ENCODE peak calls at places on chromosomes 2 and 18, in eight cellular contexts. A is lower lobe of right lung, C is PC-3, U is fibroblast of pulmonary artery, B is SJSA1, L is adipocyte, Z is GM23248, M is mesendoderm. P is an unnamed sample.

GRCh38 chr2:193463016-193463415 is 1268.3 kb upstream of the TMEFF2 start:
- DNase-seq in A (no peak), C (no peak), U (no peak), B (no peak), L (peak), Z (no peak), M (no peak), P (no peak)

GRCh38 chr2:220279372-220279771 is 651.9 kb downstream of the SLC4A3 start:
- DNase-seq in A (no peak), C (peak), U (peak), B (no peak), L (peak), Z (peak), M (no peak), P (no peak)

GRCh38 chr2:64586883-64587481 is 62.9 kb downstream of the AFTPH start:
- DNase-seq in A (no peak), C (peak), U (peak), B (no peak), L (peak), Z (peak), M (peak), P (no peak)

GRCh38 chr2:85438291-85439110 is 20.0 kb downstream of the SH2D6 start:
- DNase-seq in A (no peak), C (no peak), U (no peak), B (no peak), L (no peak), Z (peak), M (no peak), P (peak)

GRCh38 chr2:207828361-207829057 is 58.8 kb upstream of the FZD5 start:
- DNase-seq in A (no peak), C (peak), U (peak), B (no peak), L (peak), Z (no peak), M (no peak), P (peak)

GRCh38 chr2:23521060-23521459 is 136.1 kb downstream of the KLHL29 start:
- DNase-seq in A (no peak), C (no peak), U (no peak), B (no peak), L (no peak), Z (no peak), M (no peak), P (no peak)

GRCh38 chr18:23282437-23282781 is 147.1 kb downstream of the CABLES1 start:
- DNase-seq in A (no peak), C (no peak), U (no peak), B (no peak), L (no peak), Z (no peak), M (no peak), P (no peak)

GRCh38 chr18:934518-935123 is 29.9 kb downstream of the ADCYAP1 start:
- DNase-seq in A (no peak), C (no peak), U (no peak), B (no peak), L (no peak), Z (no peak), M (no peak), P (no peak)

GRCh38 chr2:45889053-45889452 is 237.6 kb downstream of the PRKCE start:
- DNase-seq in A (peak), C (no peak), U (peak), B (no peak), L (no peak), Z (no peak), M (peak), P (no peak)

GRCh38 chr2:73575280-73575679 is 66.9 kb downstream of the NAT8 start:
- DNase-seq in A (no peak), C (no peak), U (no peak), B (no peak), L (no peak), Z (no peak), M (no peak), P (no peak)

GRCh38 chr2:214543386-214543955 is 132.6 kb downstream of the VWC2L start:
- DNase-seq in A (no peak), C (peak), U (peak), B (no peak), L (peak), Z (peak), M (peak), P (no peak)

GRCh38 chr2:3807853-3808252 is 104.5 kb downstream of the DCDC2C start:
- DNase-seq in A (no peak), C (peak), U (peak), B (no peak), L (peak), Z (peak), M (no peak), P (no peak)

GRCh38 chr2:45300026-45300750 is 290.9 kb upstream of the SIX2 start:
- DNase-seq in A (no peak), C (no peak), U (no peak), B (no peak), L (no peak), Z (no peak), M (no peak), P (peak)

GRCh38 chr2:113157897-113158753 is 15.6 kb upstream of the PSD4 start:
- DNase-seq in A (no peak), C (peak), U (peak), B (no peak), L (peak), Z (peak), M (no peak), P (no peak)

GRCh38 chr18:28834889-28835288 is 658.0 kb upstream of the CDH2 start:
- DNase-seq in A (no peak), C (peak), U (peak), B (no peak), L (peak), Z (peak), M (no peak), P (no peak)

GRCh38 chr2:7324706-7325105 is 407.5 kb downstream of the RNF144A start:
- DNase-seq in A (no peak), C (no peak), U (no peak), B (no peak), L (no peak), Z (no peak), M (peak), P (no peak)

GRCh38 chr2:168346725-168347477 is 99.5 kb upstream of the STK39 start:
- DNase-seq in A (peak), C (peak), U (peak), B (peak), L (peak), Z (peak), M (peak), P (peak)

GRCh38 chr2:97739893-97740245 is 26.5 kb downstream of the ZAP70 start:
- DNase-seq in A (no peak), C (no peak), U (no peak), B (no peak), L (no peak), Z (no peak), M (no peak), P (no peak)

GRCh38 chr2:236946871-236947270 is 138.8 kb upstream of the COPS8 start:
- DNase-seq in A (no peak), C (no peak), U (peak), B (no peak), L (no peak), Z (no peak), M (peak), P (no peak)

GRCh38 chr2:42100696-42101585 is 53.1 kb downstream of the PKDCC start:
- DNase-seq in A (peak), C (peak), U (peak), B (peak), L (peak), Z (peak), M (peak), P (peak)

GRCh38 chr2:187689372-187689771 is 135.1 kb upstream of the TFPI start:
- DNase-seq in A (no peak), C (peak), U (peak), B (no peak), L (peak), Z (peak), M (no peak), P (no peak)

GRCh38 chr2:230172156-230172555 is 47.6 kb downstream of the SP110 start:
- DNase-seq in A (no peak), C (no peak), U (no peak), B (no peak), L (no peak), Z (no peak), M (no peak), P (no peak)

GRCh38 chr2:54206596-54206995 is 49.4 kb downstream of the TSPYL6 start:
- DNase-seq in A (no peak), C (peak), U (peak), B (no peak), L (peak), Z (peak), M (peak), P (no peak)

GRCh38 chr2:99803846-99804245 is 314.0 kb upstream of the REV1 start:
- DNase-seq in A (no peak), C (peak), U (no peak), B (no peak), L (peak), Z (no peak), M (no peak), P (no peak)

GRCh38 chr2:74632939-74633312 is 15.2 kb downstream of the M1AP start:
- DNase-seq in A (no peak), C (no peak), U (no peak), B (no peak), L (no peak), Z (peak), M (peak), P (no peak)

GRCh38 chr2:30731706-30732105 is 75.5 kb downstream of the CAPN13 start:
- DNase-seq in A (no peak), C (no peak), U (no peak), B (no peak), L (no peak), Z (no peak), M (no peak), P (no peak)

GRCh38 chr18:75728621-75729020 is 301.1 kb upstream of the SMIM21 start:
- DNase-seq in A (no peak), C (no peak), U (no peak), B (no peak), L (no peak), Z (no peak), M (no peak), P (no peak)

GRCh38 chr18:69265661-69266060 is 135.0 kb upstream of the DOK6 start:
- DNase-seq in A (no peak), C (no peak), U (peak), B (no peak), L (peak), Z (no peak), M (no peak), P (no peak)

GRCh38 chr2:42585779-42586178 is 17.3 kb downstream of the MTA3 start:
- DNase-seq in A (no peak), C (no peak), U (no peak), B (no peak), L (no peak), Z (no peak), M (no peak), P (no peak)

GRCh38 chr2:106857882-106858478 is 28.0 kb downstream of the ST6GAL2 start:
- DNase-seq in A (no peak), C (peak), U (no peak), B (no peak), L (no peak), Z (no peak), M (no peak), P (no peak)

DNA sequence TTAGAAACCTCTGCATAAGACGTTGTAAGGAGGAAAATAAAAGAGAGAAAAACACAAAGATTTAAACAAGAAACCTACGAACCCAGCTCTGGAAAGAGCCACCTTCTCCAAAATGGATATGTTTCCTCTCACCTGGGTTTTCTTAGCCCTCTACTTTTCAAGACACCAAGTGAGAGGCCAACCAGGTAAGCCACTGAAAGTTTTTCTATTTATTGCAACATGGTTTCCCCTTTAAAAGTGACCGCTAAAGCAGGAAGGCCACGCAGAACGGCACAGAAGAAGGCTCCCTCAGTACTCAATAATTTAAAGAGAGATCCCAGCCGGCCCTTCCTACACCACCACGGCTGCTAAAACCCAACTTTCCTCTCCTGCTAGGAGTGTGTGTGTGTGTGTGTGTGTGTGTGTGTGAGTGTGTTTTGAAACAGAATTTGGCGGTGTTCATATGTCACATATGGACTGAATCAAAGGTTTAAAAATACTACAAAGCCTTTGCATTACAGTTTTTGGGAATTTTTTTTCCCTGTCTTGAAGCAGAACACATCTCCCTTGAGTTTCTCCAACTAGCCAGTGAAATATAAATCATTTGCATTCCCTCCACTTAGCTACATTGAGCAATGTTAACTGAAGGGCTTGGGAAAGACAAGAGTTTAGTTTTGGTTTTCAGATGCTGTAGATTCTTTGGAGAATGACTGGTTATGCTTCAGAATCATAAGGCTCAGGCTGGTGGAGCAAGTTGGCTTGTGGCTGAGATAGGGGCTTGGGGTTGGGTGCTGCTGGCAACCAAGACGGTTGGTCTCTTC is 1.1 kb downstream of the NRP2 start:
- DNase-seq in A (no peak), C (peak), U (peak), B (no peak), L (peak), Z (peak), M (no peak), P (no peak)
- H3K4me3 ChIP-seq in A (peak), C (peak), U (peak), B (peak), L (peak), Z (peak), M (peak), P (peak)

GRCh38 chr2:240021488-240022104 is 3.5 kb downstream of the NDUFA10 start:
- DNase-seq in A (peak), C (peak), U (peak), B (peak), L (peak), Z (peak), M (peak), P (peak)

GRCh38 chr2:240018071-240018750 is 6.9 kb downstream of the NDUFA10 start:
- DNase-seq in A (no peak), C (no peak), U (no peak), B (no peak), L (no peak), Z (no peak), M (no peak), P (no peak)

GRCh38 chr2:240024766-240025165 is 376 bp downstream of the NDUFA10 start:
- DNase-seq in A (peak), C (no peak), U (no peak), B (no peak), L (peak), Z (peak), M (peak), P (no peak)

DNA sequence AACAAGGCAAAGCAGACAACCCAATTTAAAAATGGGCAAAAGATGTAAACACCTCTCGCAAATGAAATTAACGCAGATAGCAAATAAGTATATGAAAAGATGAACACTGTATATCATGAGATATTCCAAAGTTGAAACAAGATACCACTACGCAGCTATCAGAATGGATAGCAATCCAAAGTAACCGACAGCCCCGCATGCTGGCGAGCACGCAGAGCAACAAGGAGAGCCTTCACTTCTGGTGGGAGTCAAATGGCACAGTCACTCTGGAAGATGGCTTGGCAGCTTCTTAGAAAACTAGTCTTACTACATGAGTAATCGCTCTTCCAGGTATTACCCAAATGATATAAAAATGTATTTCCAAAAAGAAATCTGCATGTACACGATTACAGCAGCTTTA is 1.4 kb downstream of the NDUFA10 start:
- DNase-seq in A (no peak), C (no peak), U (no peak), B (no peak), L (no peak), Z (peak), M (peak), P (no peak)
- H3K4me3 ChIP-seq in A (peak), C (peak), U (peak), B (peak), L (peak), Z (peak), M (no peak), P (no peak)

DNA sequence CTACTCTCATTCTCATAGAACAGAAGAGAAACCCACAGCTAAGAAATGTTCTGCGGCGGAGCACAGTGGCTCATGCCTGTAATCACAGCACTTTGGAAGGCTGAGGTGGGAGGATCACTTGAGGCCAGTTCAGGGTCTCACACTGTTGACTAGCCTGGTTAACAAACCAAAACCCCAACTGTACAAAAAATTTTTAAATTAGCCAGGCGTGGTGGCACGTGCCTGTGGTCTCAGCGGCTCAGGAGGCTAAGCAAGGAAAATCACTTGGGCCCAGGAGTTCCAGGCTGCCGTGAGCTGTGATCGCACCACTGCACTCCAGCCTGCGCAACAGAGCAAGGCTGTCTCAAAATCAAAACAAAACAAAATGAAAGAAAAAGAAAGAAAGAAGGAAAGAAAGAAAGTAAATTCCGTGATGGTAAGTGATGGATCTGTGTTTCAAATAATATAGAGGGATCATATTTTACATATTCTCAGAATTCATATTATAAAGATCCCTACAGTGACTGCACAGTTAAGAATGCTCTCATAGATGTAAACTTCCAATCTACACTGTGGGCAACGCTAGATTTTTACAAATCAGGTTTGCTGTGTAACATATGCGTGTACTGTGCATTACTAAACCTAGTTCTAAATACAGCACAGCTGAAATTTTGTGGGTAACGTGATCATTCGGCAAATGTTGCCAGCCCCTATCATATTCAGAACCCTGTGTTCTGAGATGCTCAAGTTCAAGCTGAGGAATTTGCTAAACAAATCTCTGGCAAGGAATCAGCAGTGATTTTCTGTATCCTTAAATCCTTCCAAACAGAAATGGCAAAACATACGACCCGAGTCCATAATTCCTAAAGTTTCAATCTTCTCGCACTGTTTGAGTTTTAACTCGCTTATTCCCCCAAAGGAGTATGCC is 1.2 kb upstream of the RAB12 start:
- DNase-seq in A (no peak), C (no peak), U (no peak), B (no peak), L (peak), Z (peak), M (no peak), P (no peak)
- H3K4me3 ChIP-seq in A (peak), C (no peak), U (peak), B (no peak), L (peak), Z (peak), M (no peak), P (peak)

GRCh38 chr2:22382439-22383169 is 1002.4 kb upstream of the KLHL29 start:
- DNase-seq in A (no peak), C (no peak), U (no peak), B (no peak), L (no peak), Z (no peak), M (no peak), P (no peak)
- H3K4me3 ChIP-seq in A (no peak), C (no peak), U (no peak), B (no peak), L (no peak), Z (no peak), M (no peak), P (no peak)

DNA sequence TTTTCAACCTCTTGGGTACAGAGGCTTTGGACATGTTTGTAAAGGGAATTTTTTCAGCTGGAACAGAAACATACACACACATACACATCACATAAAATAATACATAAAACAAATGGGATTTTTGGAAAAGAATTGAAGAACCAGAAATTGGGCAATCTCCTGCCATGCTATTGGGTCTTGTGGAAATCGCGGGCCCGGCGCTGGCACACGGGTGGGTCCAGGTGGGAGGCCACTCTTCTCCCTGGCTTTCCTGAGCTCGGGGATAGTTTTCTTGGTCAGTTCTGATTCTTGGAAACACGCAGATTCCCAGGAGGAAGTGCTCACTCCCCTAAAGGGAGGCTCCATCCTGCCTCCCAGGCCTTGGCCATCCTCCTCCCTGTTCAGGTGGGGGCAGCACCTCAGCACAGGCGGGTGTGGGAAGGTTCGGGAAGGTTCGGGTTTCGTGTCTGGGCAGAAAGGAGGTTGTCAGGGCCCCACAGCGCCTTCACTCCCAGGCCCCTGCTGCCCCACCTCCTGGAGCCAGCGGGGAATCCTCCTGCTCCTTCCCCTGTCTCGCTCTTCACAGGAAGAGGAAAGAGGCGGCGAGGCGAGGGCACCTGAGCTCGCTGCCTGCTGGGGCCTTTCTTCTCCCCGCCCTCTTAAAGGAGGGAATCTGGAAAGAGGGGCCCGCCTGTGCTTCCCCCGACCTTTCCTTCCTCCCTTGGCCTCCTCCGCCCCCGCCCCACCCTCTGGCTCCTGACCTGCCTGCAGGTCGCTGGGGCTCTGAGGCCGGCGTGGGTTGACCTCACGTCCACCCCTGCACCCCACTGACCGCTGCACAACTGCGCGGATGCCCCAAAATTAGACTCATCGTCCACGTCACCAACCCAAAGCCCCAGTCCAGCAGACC is 97.8 kb upstream of the PXDN start:
- DNase-seq in A (no peak), C (no peak), U (no peak), B (no peak), L (no peak), Z (no peak), M (peak), P (no peak)
- H3K4me3 ChIP-seq in A (no peak), C (no peak), U (no peak), B (no peak), L (no peak), Z (no peak), M (no peak), P (no peak)

P was measured in stomach.